ENCODE peak calls at places on chromosome 21, in nine cellular contexts. One of them, this sample, is unnamed.

GRCh38 chr21:41993744-41994143 is 16.4 kb downstream of the ZBTB21 start:
- DNase-seq in KBM-7: no peak
- DNase-seq in AG10803: peak
- DNase-seq in fibroblast of pulmonary artery: peak
- DNase-seq in HCEC 1CT: peak
- DNase-seq in activated CD4-positive, CD25-positive, alpha-beta regulatory T cell treated with anti-CD3 and anti-CD28 coated beads, Interleukin-2, amount 50 U/mL, for 72 hours: no peak
- DNase-seq in adrenal gland: no peak
- DNase-seq in fibroblast of the conjunctiva: peak
- DNase-seq in stimulated activated CD4-positive, alpha-beta T cell treated with anti-CD3 and anti-CD28 coated beads, TNF-alpha, amount 100 ng/mL, for 24 hours: no peak
- DNase-seq in this sample: no peak

GRCh38 chr21:38912355-38912619 is 106.6 kb downstream of the ETS2 start:
- DNase-seq in activated CD4-positive, CD25-positive, alpha-beta regulatory T cell treated with anti-CD3 and anti-CD28 coated beads, Interleukin-2, amount 50 U/mL, for 72 hours: no peak
- DNase-seq in fibroblast of the conjunctiva: no peak
- DNase-seq in KBM-7: no peak
- DNase-seq in HCEC 1CT: no peak
- DNase-seq in adrenal gland: no peak
- DNase-seq in fibroblast of pulmonary artery: no peak
- DNase-seq in AG10803: no peak
- DNase-seq in stimulated activated CD4-positive, alpha-beta T cell treated with anti-CD3 and anti-CD28 coated beads, TNF-alpha, amount 100 ng/mL, for 24 hours: no peak
- DNase-seq in this sample: no peak

GRCh38 chr21:15682977-15683376 is 46.8 kb upstream of the USP25 start:
- DNase-seq in activated CD4-positive, CD25-positive, alpha-beta regulatory T cell treated with anti-CD3 and anti-CD28 coated beads, Interleukin-2, amount 50 U/mL, for 72 hours: no peak
- DNase-seq in stimulated activated CD4-positive, alpha-beta T cell treated with anti-CD3 and anti-CD28 coated beads, TNF-alpha, amount 100 ng/mL, for 24 hours: no peak
- DNase-seq in fibroblast of pulmonary artery: peak
- DNase-seq in HCEC 1CT: peak
- DNase-seq in AG10803: peak
- DNase-seq in fibroblast of the conjunctiva: peak
- DNase-seq in adrenal gland: no peak
- DNase-seq in KBM-7: no peak
- DNase-seq in this sample: no peak

GRCh38 chr21:27502801-27503200 is 535.9 kb upstream of the ADAMTS5 start:
- DNase-seq in adrenal gland: no peak
- DNase-seq in AG10803: no peak
- DNase-seq in HCEC 1CT: no peak
- DNase-seq in fibroblast of the conjunctiva: no peak
- DNase-seq in KBM-7: no peak
- DNase-seq in fibroblast of pulmonary artery: no peak
- DNase-seq in activated CD4-positive, CD25-positive, alpha-beta regulatory T cell treated with anti-CD3 and anti-CD28 coated beads, Interleukin-2, amount 50 U/mL, for 72 hours: no peak
- DNase-seq in stimulated activated CD4-positive, alpha-beta T cell treated with anti-CD3 and anti-CD28 coated beads, TNF-alpha, amount 100 ng/mL, for 24 hours: no peak
- DNase-seq in this sample: no peak

GRCh38 chr21:31235671-31236450 is 108.2 kb downstream of the TIAM1 start:
- DNase-seq in fibroblast of the conjunctiva: no peak
- DNase-seq in fibroblast of pulmonary artery: peak
- DNase-seq in AG10803: peak
- DNase-seq in HCEC 1CT: no peak
- DNase-seq in adrenal gland: no peak
- DNase-seq in activated CD4-positive, CD25-positive, alpha-beta regulatory T cell treated with anti-CD3 and anti-CD28 coated beads, Interleukin-2, amount 50 U/mL, for 72 hours: no peak
- DNase-seq in KBM-7: no peak
- DNase-seq in stimulated activated CD4-positive, alpha-beta T cell treated with anti-CD3 and anti-CD28 coated beads, TNF-alpha, amount 100 ng/mL, for 24 hours: no peak
- DNase-seq in this sample: no peak

GRCh38 chr21:25343774-25344545 is 263.3 kb downstream of the MRPL39 start:
- DNase-seq in adrenal gland: no peak
- DNase-seq in fibroblast of pulmonary artery: peak
- DNase-seq in HCEC 1CT: no peak
- DNase-seq in KBM-7: no peak
- DNase-seq in fibroblast of the conjunctiva: no peak
- DNase-seq in activated CD4-positive, CD25-positive, alpha-beta regulatory T cell treated with anti-CD3 and anti-CD28 coated beads, Interleukin-2, amount 50 U/mL, for 72 hours: no peak
- DNase-seq in AG10803: no peak
- DNase-seq in stimulated activated CD4-positive, alpha-beta T cell treated with anti-CD3 and anti-CD28 coated beads, TNF-alpha, amount 100 ng/mL, for 24 hours: no peak
- DNase-seq in this sample: no peak

GRCh38 chr21:29647353-29647781 is 292.4 kb downstream of the GRIK1 start:
- DNase-seq in KBM-7: no peak
- DNase-seq in fibroblast of the conjunctiva: no peak
- DNase-seq in activated CD4-positive, CD25-positive, alpha-beta regulatory T cell treated with anti-CD3 and anti-CD28 coated beads, Interleukin-2, amount 50 U/mL, for 72 hours: no peak
- DNase-seq in fibroblast of pulmonary artery: peak
- DNase-seq in adrenal gland: no peak
- DNase-seq in HCEC 1CT: no peak
- DNase-seq in stimulated activated CD4-positive, alpha-beta T cell treated with anti-CD3 and anti-CD28 coated beads, TNF-alpha, amount 100 ng/mL, for 24 hours: no peak
- DNase-seq in AG10803: no peak
- DNase-seq in this sample: no peak

GRCh38 chr21:45082715-45083114 is 8.3 kb downstream of the ADARB1 start:
- DNase-seq in AG10803: no peak
- DNase-seq in activated CD4-positive, CD25-positive, alpha-beta regulatory T cell treated with anti-CD3 and anti-CD28 coated beads, Interleukin-2, amount 50 U/mL, for 72 hours: no peak
- DNase-seq in adrenal gland: no peak
- DNase-seq in stimulated activated CD4-positive, alpha-beta T cell treated with anti-CD3 and anti-CD28 coated beads, TNF-alpha, amount 100 ng/mL, for 24 hours: no peak
- DNase-seq in fibroblast of pulmonary artery: no peak
- DNase-seq in HCEC 1CT: no peak
- DNase-seq in KBM-7: no peak
- DNase-seq in fibroblast of the conjunctiva: no peak
- DNase-seq in this sample: no peak

GRCh38 chr21:21396424-21396823 is 398.2 kb downstream of the NCAM2 start:
- DNase-seq in adrenal gland: no peak
- DNase-seq in activated CD4-positive, CD25-positive, alpha-beta regulatory T cell treated with anti-CD3 and anti-CD28 coated beads, Interleukin-2, amount 50 U/mL, for 72 hours: no peak
- DNase-seq in fibroblast of pulmonary artery: no peak
- DNase-seq in AG10803: no peak
- DNase-seq in fibroblast of the conjunctiva: no peak
- DNase-seq in HCEC 1CT: no peak
- DNase-seq in stimulated activated CD4-positive, alpha-beta T cell treated with anti-CD3 and anti-CD28 coated beads, TNF-alpha, amount 100 ng/mL, for 24 hours: no peak
- DNase-seq in KBM-7: no peak
- DNase-seq in this sample: no peak

GRCh38 chr21:46626536-46627302 is 8.8 kb upstream of the PRMT2 start:
- DNase-seq in fibroblast of pulmonary artery: no peak
- DNase-seq in HCEC 1CT: no peak
- DNase-seq in adrenal gland: no peak
- DNase-seq in AG10803: no peak
- DNase-seq in stimulated activated CD4-positive, alpha-beta T cell treated with anti-CD3 and anti-CD28 coated beads, TNF-alpha, amount 100 ng/mL, for 24 hours: no peak
- DNase-seq in KBM-7: no peak
- DNase-seq in activated CD4-positive, CD25-positive, alpha-beta regulatory T cell treated with anti-CD3 and anti-CD28 coated beads, Interleukin-2, amount 50 U/mL, for 72 hours: no peak
- DNase-seq in fibroblast of the conjunctiva: no peak
- DNase-seq in this sample: no peak

GRCh38 chr21:34983680-34984086 is 65.4 kb downstream of the RUNX1 start:
- DNase-seq in stimulated activated CD4-positive, alpha-beta T cell treated with anti-CD3 and anti-CD28 coated beads, TNF-alpha, amount 100 ng/mL, for 24 hours: peak
- DNase-seq in fibroblast of pulmonary artery: peak
- DNase-seq in HCEC 1CT: peak
- DNase-seq in fibroblast of the conjunctiva: peak
- DNase-seq in AG10803: peak
- DNase-seq in KBM-7: peak
- DNase-seq in activated CD4-positive, CD25-positive, alpha-beta regulatory T cell treated with anti-CD3 and anti-CD28 coated beads, Interleukin-2, amount 50 U/mL, for 72 hours: peak
- DNase-seq in adrenal gland: no peak
- DNase-seq in this sample: no peak

GRCh38 chr21:38178653-38179503 is 77.9 kb upstream of the KCNJ15 start:
- DNase-seq in fibroblast of pulmonary artery: no peak
- DNase-seq in adrenal gland: no peak
- DNase-seq in stimulated activated CD4-positive, alpha-beta T cell treated with anti-CD3 and anti-CD28 coated beads, TNF-alpha, amount 100 ng/mL, for 24 hours: no peak
- DNase-seq in HCEC 1CT: no peak
- DNase-seq in fibroblast of the conjunctiva: no peak
- DNase-seq in AG10803: no peak
- DNase-seq in activated CD4-positive, CD25-positive, alpha-beta regulatory T cell treated with anti-CD3 and anti-CD28 coated beads, Interleukin-2, amount 50 U/mL, for 72 hours: no peak
- DNase-seq in KBM-7: no peak
- DNase-seq in this sample: no peak

GRCh38 chr21:16912075-16912474 is 600.8 kb upstream of the CXADR start:
- DNase-seq in stimulated activated CD4-positive, alpha-beta T cell treated with anti-CD3 and anti-CD28 coated beads, TNF-alpha, amount 100 ng/mL, for 24 hours: no peak
- DNase-seq in AG10803: peak
- DNase-seq in HCEC 1CT: peak
- DNase-seq in fibroblast of the conjunctiva: no peak
- DNase-seq in activated CD4-positive, CD25-positive, alpha-beta regulatory T cell treated with anti-CD3 and anti-CD28 coated beads, Interleukin-2, amount 50 U/mL, for 72 hours: no peak
- DNase-seq in fibroblast of pulmonary artery: peak
- DNase-seq in KBM-7: no peak
- DNase-seq in adrenal gland: no peak
- DNase-seq in this sample: no peak

GRCh38 chr21:44888581-44889550 is 15.4 kb upstream of the PTTG1IP start:
- DNase-seq in adrenal gland: no peak
- DNase-seq in stimulated activated CD4-positive, alpha-beta T cell treated with anti-CD3 and anti-CD28 coated beads, TNF-alpha, amount 100 ng/mL, for 24 hours: no peak
- DNase-seq in fibroblast of pulmonary artery: no peak
- DNase-seq in HCEC 1CT: no peak
- DNase-seq in fibroblast of the conjunctiva: no peak
- DNase-seq in activated CD4-positive, CD25-positive, alpha-beta regulatory T cell treated with anti-CD3 and anti-CD28 coated beads, Interleukin-2, amount 50 U/mL, for 72 hours: no peak
- DNase-seq in KBM-7: no peak
- DNase-seq in AG10803: no peak
- DNase-seq in this sample: no peak

GRCh38 chr21:25561668-25562641 is 45.3 kb downstream of the MRPL39 start:
- DNase-seq in activated CD4-positive, CD25-positive, alpha-beta regulatory T cell treated with anti-CD3 and anti-CD28 coated beads, Interleukin-2, amount 50 U/mL, for 72 hours: peak
- DNase-seq in HCEC 1CT: peak
- DNase-seq in adrenal gland: peak
- DNase-seq in KBM-7: peak
- DNase-seq in fibroblast of the conjunctiva: peak
- DNase-seq in AG10803: peak
- DNase-seq in fibroblast of pulmonary artery: peak
- DNase-seq in stimulated activated CD4-positive, alpha-beta T cell treated with anti-CD3 and anti-CD28 coated beads, TNF-alpha, amount 100 ng/mL, for 24 hours: peak
- DNase-seq in this sample: peak

GRCh38 chr21:43913928-43914327 is 48.9 kb downstream of the AGPAT3 start:
- DNase-seq in fibroblast of the conjunctiva: no peak
- DNase-seq in AG10803: no peak
- DNase-seq in fibroblast of pulmonary artery: peak
- DNase-seq in HCEC 1CT: no peak
- DNase-seq in stimulated activated CD4-positive, alpha-beta T cell treated with anti-CD3 and anti-CD28 coated beads, TNF-alpha, amount 100 ng/mL, for 24 hours: no peak
- DNase-seq in activated CD4-positive, CD25-positive, alpha-beta regulatory T cell treated with anti-CD3 and anti-CD28 coated beads, Interleukin-2, amount 50 U/mL, for 72 hours: no peak
- DNase-seq in adrenal gland: peak
- DNase-seq in KBM-7: peak
- DNase-seq in this sample: no peak

GRCh38 chr21:30479259-30479658 is 908 bp downstream of the KRTAP19-1 start:
- DNase-seq in AG10803: no peak
- DNase-seq in fibroblast of the conjunctiva: no peak
- DNase-seq in activated CD4-positive, CD25-positive, alpha-beta regulatory T cell treated with anti-CD3 and anti-CD28 coated beads, Interleukin-2, amount 50 U/mL, for 72 hours: no peak
- DNase-seq in KBM-7: no peak
- DNase-seq in stimulated activated CD4-positive, alpha-beta T cell treated with anti-CD3 and anti-CD28 coated beads, TNF-alpha, amount 100 ng/mL, for 24 hours: no peak
- DNase-seq in HCEC 1CT: no peak
- DNase-seq in adrenal gland: no peak
- DNase-seq in fibroblast of pulmonary artery: no peak
- DNase-seq in this sample: no peak

GRCh38 chr21:28754127-28754611 is 238.5 kb downstream of the LTN1 start:
- DNase-seq in HCEC 1CT: peak
- DNase-seq in stimulated activated CD4-positive, alpha-beta T cell treated with anti-CD3 and anti-CD28 coated beads, TNF-alpha, amount 100 ng/mL, for 24 hours: no peak
- DNase-seq in adrenal gland: no peak
- DNase-seq in AG10803: peak
- DNase-seq in fibroblast of pulmonary artery: peak
- DNase-seq in activated CD4-positive, CD25-positive, alpha-beta regulatory T cell treated with anti-CD3 and anti-CD28 coated beads, Interleukin-2, amount 50 U/mL, for 72 hours: no peak
- DNase-seq in KBM-7: no peak
- DNase-seq in fibroblast of the conjunctiva: peak
- DNase-seq in this sample: no peak

GRCh38 chr21:44285547-44285992 is at the start of gene AIRE:
- DNase-seq in fibroblast of pulmonary artery: no peak
- DNase-seq in activated CD4-positive, CD25-positive, alpha-beta regulatory T cell treated with anti-CD3 and anti-CD28 coated beads, Interleukin-2, amount 50 U/mL, for 72 hours: no peak
- DNase-seq in AG10803: peak
- DNase-seq in fibroblast of the conjunctiva: no peak
- DNase-seq in HCEC 1CT: peak
- DNase-seq in stimulated activated CD4-positive, alpha-beta T cell treated with anti-CD3 and anti-CD28 coated beads, TNF-alpha, amount 100 ng/mL, for 24 hours: no peak
- DNase-seq in adrenal gland: no peak
- DNase-seq in KBM-7: no peak
- DNase-seq in this sample: no peak

GRCh38 chr21:39313457-39314154 is at the start of gene BRWD1:
- DNase-seq in activated CD4-positive, CD25-positive, alpha-beta regulatory T cell treated with anti-CD3 and anti-CD28 coated beads, Interleukin-2, amount 50 U/mL, for 72 hours: peak
- DNase-seq in fibroblast of the conjunctiva: peak
- DNase-seq in fibroblast of pulmonary artery: peak
- DNase-seq in HCEC 1CT: peak
- DNase-seq in stimulated activated CD4-positive, alpha-beta T cell treated with anti-CD3 and anti-CD28 coated beads, TNF-alpha, amount 100 ng/mL, for 24 hours: peak
- DNase-seq in KBM-7: peak
- DNase-seq in AG10803: peak
- DNase-seq in adrenal gland: peak
- DNase-seq in this sample: peak

GRCh38 chr21:45989355-45990048 is 7.9 kb downstream of the COL6A1 start:
- DNase-seq in stimulated activated CD4-positive, alpha-beta T cell treated with anti-CD3 and anti-CD28 coated beads, TNF-alpha, amount 100 ng/mL, for 24 hours: no peak
- DNase-seq in fibroblast of the conjunctiva: no peak
- DNase-seq in KBM-7: no peak
- DNase-seq in activated CD4-positive, CD25-positive, alpha-beta regulatory T cell treated with anti-CD3 and anti-CD28 coated beads, Interleukin-2, amount 50 U/mL, for 72 hours: no peak
- DNase-seq in fibroblast of pulmonary artery: no peak
- DNase-seq in AG10803: no peak
- DNase-seq in HCEC 1CT: no peak
- DNase-seq in adrenal gland: peak
- DNase-seq in this sample: no peak

GRCh38 chr21:42279341-42279871 is 35.8 kb downstream of the TFF3 start:
- DNase-seq in AG10803: no peak
- DNase-seq in stimulated activated CD4-positive, alpha-beta T cell treated with anti-CD3 and anti-CD28 coated beads, TNF-alpha, amount 100 ng/mL, for 24 hours: no peak
- DNase-seq in HCEC 1CT: no peak
- DNase-seq in fibroblast of the conjunctiva: no peak
- DNase-seq in adrenal gland: no peak
- DNase-seq in fibroblast of pulmonary artery: no peak
- DNase-seq in KBM-7: no peak
- DNase-seq in activated CD4-positive, CD25-positive, alpha-beta regulatory T cell treated with anti-CD3 and anti-CD28 coated beads, Interleukin-2, amount 50 U/mL, for 72 hours: no peak
- DNase-seq in this sample: no peak

GRCh38 chr21:28174006-28174405 is 818.7 kb downstream of the LTN1 start:
- DNase-seq in fibroblast of the conjunctiva: no peak
- DNase-seq in fibroblast of pulmonary artery: no peak
- DNase-seq in activated CD4-positive, CD25-positive, alpha-beta regulatory T cell treated with anti-CD3 and anti-CD28 coated beads, Interleukin-2, amount 50 U/mL, for 72 hours: no peak
- DNase-seq in AG10803: no peak
- DNase-seq in KBM-7: no peak
- DNase-seq in HCEC 1CT: no peak
- DNase-seq in adrenal gland: no peak
- DNase-seq in stimulated activated CD4-positive, alpha-beta T cell treated with anti-CD3 and anti-CD28 coated beads, TNF-alpha, amount 100 ng/mL, for 24 hours: no peak
- DNase-seq in this sample: no peak

GRCh38 chr21:16708431-16708830 is 804.4 kb upstream of the CXADR start:
- DNase-seq in AG10803: peak
- DNase-seq in fibroblast of the conjunctiva: no peak
- DNase-seq in HCEC 1CT: peak
- DNase-seq in KBM-7: no peak
- DNase-seq in stimulated activated CD4-positive, alpha-beta T cell treated with anti-CD3 and anti-CD28 coated beads, TNF-alpha, amount 100 ng/mL, for 24 hours: no peak
- DNase-seq in adrenal gland: no peak
- DNase-seq in fibroblast of pulmonary artery: peak
- DNase-seq in activated CD4-positive, CD25-positive, alpha-beta regulatory T cell treated with anti-CD3 and anti-CD28 coated beads, Interleukin-2, amount 50 U/mL, for 72 hours: no peak
- DNase-seq in this sample: no peak

GRCh38 chr21:23438081-23438480 is 2169.2 kb downstream of the MRPL39 start:
- DNase-seq in fibroblast of the conjunctiva: no peak
- DNase-seq in HCEC 1CT: no peak
- DNase-seq in fibroblast of pulmonary artery: no peak
- DNase-seq in KBM-7: no peak
- DNase-seq in adrenal gland: no peak
- DNase-seq in activated CD4-positive, CD25-positive, alpha-beta regulatory T cell treated with anti-CD3 and anti-CD28 coated beads, Interleukin-2, amount 50 U/mL, for 72 hours: no peak
- DNase-seq in stimulated activated CD4-positive, alpha-beta T cell treated with anti-CD3 and anti-CD28 coated beads, TNF-alpha, amount 100 ng/mL, for 24 hours: no peak
- DNase-seq in AG10803: no peak
- DNase-seq in this sample: no peak

GRCh38 chr21:32359719-32360260 is 33.0 kb downstream of the URB1 start:
- DNase-seq in activated CD4-positive, CD25-positive, alpha-beta regulatory T cell treated with anti-CD3 and anti-CD28 coated beads, Interleukin-2, amount 50 U/mL, for 72 hours: no peak
- DNase-seq in AG10803: peak
- DNase-seq in HCEC 1CT: peak
- DNase-seq in fibroblast of pulmonary artery: peak
- DNase-seq in fibroblast of the conjunctiva: no peak
- DNase-seq in stimulated activated CD4-positive, alpha-beta T cell treated with anti-CD3 and anti-CD28 coated beads, TNF-alpha, amount 100 ng/mL, for 24 hours: no peak
- DNase-seq in KBM-7: no peak
- DNase-seq in adrenal gland: no peak
- DNase-seq in this sample: peak

GRCh38 chr21:22342855-22343254 is 1344.6 kb downstream of the NCAM2 start:
- DNase-seq in fibroblast of pulmonary artery: no peak
- DNase-seq in KBM-7: no peak
- DNase-seq in fibroblast of the conjunctiva: no peak
- DNase-seq in adrenal gland: no peak
- DNase-seq in HCEC 1CT: no peak
- DNase-seq in activated CD4-positive, CD25-positive, alpha-beta regulatory T cell treated with anti-CD3 and anti-CD28 coated beads, Interleukin-2, amount 50 U/mL, for 72 hours: no peak
- DNase-seq in AG10803: no peak
- DNase-seq in stimulated activated CD4-positive, alpha-beta T cell treated with anti-CD3 and anti-CD28 coated beads, TNF-alpha, amount 100 ng/mL, for 24 hours: no peak
- DNase-seq in this sample: no peak

GRCh38 chr21:25881524-25882376 is 147.0 kb downstream of the GABPA start:
- DNase-seq in adrenal gland: peak
- DNase-seq in fibroblast of pulmonary artery: peak
- DNase-seq in KBM-7: peak
- DNase-seq in fibroblast of the conjunctiva: peak
- DNase-seq in HCEC 1CT: peak
- DNase-seq in activated CD4-positive, CD25-positive, alpha-beta regulatory T cell treated with anti-CD3 and anti-CD28 coated beads, Interleukin-2, amount 50 U/mL, for 72 hours: peak
- DNase-seq in AG10803: peak
- DNase-seq in stimulated activated CD4-positive, alpha-beta T cell treated with anti-CD3 and anti-CD28 coated beads, TNF-alpha, amount 100 ng/mL, for 24 hours: peak
- DNase-seq in this sample: peak

GRCh38 chr21:44414291-44415072 is 40.8 kb upstream of the LRRC3 start:
- DNase-seq in fibroblast of pulmonary artery: no peak
- DNase-seq in AG10803: no peak
- DNase-seq in adrenal gland: peak
- DNase-seq in activated CD4-positive, CD25-positive, alpha-beta regulatory T cell treated with anti-CD3 and anti-CD28 coated beads, Interleukin-2, amount 50 U/mL, for 72 hours: peak
- DNase-seq in fibroblast of the conjunctiva: no peak
- DNase-seq in stimulated activated CD4-positive, alpha-beta T cell treated with anti-CD3 and anti-CD28 coated beads, TNF-alpha, amount 100 ng/mL, for 24 hours: no peak
- DNase-seq in HCEC 1CT: no peak
- DNase-seq in KBM-7: no peak
- DNase-seq in this sample: no peak

GRCh38 chr21:45304161-45304830 is 16.6 kb upstream of the POFUT2 start:
- DNase-seq in HCEC 1CT: no peak
- DNase-seq in KBM-7: no peak
- DNase-seq in activated CD4-positive, CD25-positive, alpha-beta regulatory T cell treated with anti-CD3 and anti-CD28 coated beads, Interleukin-2, amount 50 U/mL, for 72 hours: no peak
- DNase-seq in AG10803: no peak
- DNase-seq in stimulated activated CD4-positive, alpha-beta T cell treated with anti-CD3 and anti-CD28 coated beads, TNF-alpha, amount 100 ng/mL, for 24 hours: no peak
- DNase-seq in fibroblast of the conjunctiva: no peak
- DNase-seq in fibroblast of pulmonary artery: no peak
- DNase-seq in adrenal gland: no peak
- DNase-seq in this sample: no peak

GRCh38 chr21:33063907-33064622 is 5.9 kb upstream of the OLIG1 start:
- DNase-seq in KBM-7: no peak
- DNase-seq in activated CD4-positive, CD25-positive, alpha-beta regulatory T cell treated with anti-CD3 and anti-CD28 coated beads, Interleukin-2, amount 50 U/mL, for 72 hours: no peak
- DNase-seq in stimulated activated CD4-positive, alpha-beta T cell treated with anti-CD3 and anti-CD28 coated beads, TNF-alpha, amount 100 ng/mL, for 24 hours: no peak
- DNase-seq in HCEC 1CT: no peak
- DNase-seq in adrenal gland: no peak
- DNase-seq in fibroblast of the conjunctiva: no peak
- DNase-seq in fibroblast of pulmonary artery: no peak
- DNase-seq in AG10803: no peak
- DNase-seq in this sample: no peak

This sample was measured in HT-29.